ENCODE peak calls at places on chromosomes 5 and 9, in four cellular contexts. P is body of pancreas, D is stomach, S is AG04449. V is an unnamed sample.

GRCh38 chr5:54484219-54484894 is 28.9 kb downstream of the HSPB3 start:
- DNase-seq in D (no peak), P (no peak), S (no peak), V (no peak)

GRCh38 chr5:139061274-139061673 is 136.9 kb downstream of the SIL1 start:
- DNase-seq in P (peak), S (peak), D (peak), V (no peak)

GRCh38 chr5:142506756-142507155 is 179.1 kb downstream of the FGF1 start:
- DNase-seq in P (no peak), D (no peak), S (no peak), V (no peak)

GRCh38 chr9:13962006-13962405 is 351.9 kb downstream of the NFIB start:
- DNase-seq in P (no peak), S (no peak), D (no peak), V (no peak)

GRCh38 chr9:97675655-97676054 is 21.5 kb downstream of the XPA start:
- DNase-seq in P (no peak), D (no peak), S (no peak), V (no peak)

GRCh38 chr5:41048986-41049385 is 22.2 kb downstream of the MROH2B start:
- DNase-seq in S (no peak), P (no peak), D (no peak), V (no peak)

GRCh38 chr5:83921794-83922193 is 201.1 kb upstream of the HAPLN1 start:
- DNase-seq in D (no peak), P (no peak), S (no peak), V (no peak)

GRCh38 chr5:139389701-139390638 is at the start of gene MZB1:
- DNase-seq in S (no peak), P (no peak), D (no peak), V (no peak)

GRCh38 chr9:37676411-37676830 is 25.7 kb downstream of the FRMPD1 start:
- DNase-seq in D (no peak), S (no peak), P (no peak), V (no peak)

GRCh38 chr5:171850354-171850947 is 64.8 kb downstream of the SMIM23 start:
- DNase-seq in P (no peak), D (no peak), S (no peak), V (no peak)
- TF ChIP-seq CTCF in P (no peak), D (no peak), S (no peak), V (no peak)

DNA sequence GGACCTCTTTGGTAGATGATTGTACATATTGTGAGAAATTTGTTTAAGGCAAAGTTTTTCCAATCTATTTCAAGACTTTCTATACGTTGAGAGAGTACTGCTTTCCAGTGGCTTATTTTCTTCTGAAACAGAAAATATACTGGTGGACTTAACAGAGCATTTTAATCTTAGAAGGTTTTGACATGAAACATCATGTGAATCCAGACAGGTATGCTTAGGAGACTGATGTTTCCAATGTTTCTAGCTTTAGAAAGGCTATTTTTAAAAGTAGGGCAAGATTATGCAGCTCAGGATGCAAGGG is 71.0 kb downstream of the PIK3R1 start:
- DNase-seq in P (no peak), D (no peak), S (no peak), V (no peak)
- TF ChIP-seq CTCF in P (no peak), D (no peak), S (no peak), V (no peak)

DNA sequence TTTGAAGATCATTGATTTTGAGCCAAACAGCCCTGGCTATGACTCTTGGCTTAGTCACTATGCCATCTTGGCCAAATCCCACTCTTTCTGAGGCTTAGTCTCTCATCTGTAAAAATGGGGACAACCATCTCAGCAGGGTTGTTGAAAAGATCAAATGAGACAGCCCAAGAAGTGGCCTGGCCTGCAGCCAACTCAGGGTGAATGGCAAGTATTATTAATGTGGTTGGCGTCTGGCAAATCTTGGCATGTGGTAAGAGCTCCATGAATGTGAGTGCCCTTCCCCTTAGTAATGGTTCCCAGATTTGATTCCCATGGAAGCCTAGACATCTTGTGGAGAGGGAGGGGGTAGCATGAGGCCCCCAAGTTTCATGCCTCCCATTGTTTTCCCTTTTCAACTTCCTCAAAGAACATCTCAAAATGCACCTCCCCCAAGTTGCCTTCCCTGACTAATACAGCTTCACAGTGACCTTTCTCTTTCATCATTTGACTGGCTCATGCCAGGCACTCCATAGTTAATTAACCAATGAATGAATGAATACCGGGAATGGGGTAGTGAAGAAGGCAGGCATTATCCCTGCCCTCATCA is 11.8 kb upstream of the TGFBI start:
- DNase-seq in D (no peak), S (no peak), P (no peak), V (peak)
- TF ChIP-seq CTCF in D (no peak), S (no peak), P (no peak), V (peak)

GRCh38 chr5:87954121-87954520 is 314.5 kb downstream of the TMEM161B start:
- DNase-seq in S (no peak), D (no peak), P (no peak), V (no peak)

GRCh38 chr5:87944553-87945320 is 323.9 kb downstream of the TMEM161B start:
- DNase-seq in S (no peak), P (no peak), D (peak), V (no peak)

GRCh38 chr5:87951661-87952060 is 317.0 kb downstream of the TMEM161B start:
- DNase-seq in P (no peak), D (no peak), S (no peak), V (no peak)

GRCh38 chr5:87949665-87950640 is 318.7 kb downstream of the TMEM161B start:
- DNase-seq in D (no peak), S (no peak), P (no peak), V (no peak)
- TF ChIP-seq CTCF in D (no peak), S (no peak), P (no peak), V (no peak)

GRCh38 chr5:3833566-3833965 is 237.9 kb downstream of the IRX1 start:
- DNase-seq in S (no peak), P (no peak), D (no peak), V (no peak)

GRCh38 chr5:3825888-3826465 is 230.3 kb downstream of the IRX1 start:
- DNase-seq in D (no peak), P (no peak), S (no peak), V (no peak)

GRCh38 chr5:3827624-3828023 is 232.0 kb downstream of the IRX1 start:
- DNase-seq in D (no peak), S (no peak), P (no peak), V (no peak)

GRCh38 chr5:3828761-3829160 is 233.1 kb downstream of the IRX1 start:
- DNase-seq in P (no peak), D (no peak), S (no peak), V (no peak)
- TF ChIP-seq CTCF in P (no peak), D (no peak), S (no peak), V (no peak)

V was measured in Calu3.